ENCODE peak calls at places on chromosomes 1 and 21, in eight cellular contexts. One of them, this sample, is unnamed.
A peak's percentile ranks its signal among the peaks of the same experiment; 100 is the strongest.

GRCh38 chr1:217393901-217394300 is 237.0 kb downstream of the GPATCH2 start:
- DNase-seq in AG08395: no peak
- DNase-seq in GM23248: no peak
- DNase-seq in GM04503: no peak
- DNase-seq in stimulated activated CD4-positive, alpha-beta T cell treated with anti-CD3 and anti-CD28 coated beads, Interleukin-15, amount 100 ng/mL, for 48 hours: no peak
- DNase-seq in naive thymus-derived CD8-positive, alpha-beta T cell: no peak
- DNase-seq in SJSA1: no peak
- DNase-seq in left ventricle myocardium inferior: no peak
- DNase-seq in this sample: no peak

GRCh38 chr1:246647113-246647512 is 77.1 kb upstream of the SCCPDH start:
- DNase-seq in naive thymus-derived CD8-positive, alpha-beta T cell: no peak
- DNase-seq in left ventricle myocardium inferior: peak; percentile 74
- DNase-seq in SJSA1: no peak
- DNase-seq in stimulated activated CD4-positive, alpha-beta T cell treated with anti-CD3 and anti-CD28 coated beads, Interleukin-15, amount 100 ng/mL, for 48 hours: no peak
- DNase-seq in AG08395: peak; percentile 69
- DNase-seq in GM04503: no peak
- DNase-seq in GM23248: peak; percentile 88
- DNase-seq in this sample: no peak

GRCh38 chr21:44751799-44752636 is 40.6 kb upstream of the TSPEAR start:
- DNase-seq in stimulated activated CD4-positive, alpha-beta T cell treated with anti-CD3 and anti-CD28 coated beads, Interleukin-15, amount 100 ng/mL, for 48 hours: no peak
- DNase-seq in GM04503: no peak
- DNase-seq in GM23248: no peak
- DNase-seq in naive thymus-derived CD8-positive, alpha-beta T cell: peak; percentile 53
- DNase-seq in left ventricle myocardium inferior: no peak
- DNase-seq in SJSA1: no peak
- DNase-seq in AG08395: no peak
- DNase-seq in this sample: peak; percentile 49

GRCh38 chr1:182430263-182431068 is 19.5 kb upstream of the RGSL1 start:
- DNase-seq in GM23248: no peak
- DNase-seq in AG08395: no peak
- DNase-seq in naive thymus-derived CD8-positive, alpha-beta T cell: no peak
- DNase-seq in GM04503: no peak
- DNase-seq in stimulated activated CD4-positive, alpha-beta T cell treated with anti-CD3 and anti-CD28 coated beads, Interleukin-15, amount 100 ng/mL, for 48 hours: peak; percentile 36
- DNase-seq in left ventricle myocardium inferior: no peak
- DNase-seq in SJSA1: no peak
- DNase-seq in this sample: no peak

GRCh38 chr1:237868814-237869600 is 21.7 kb downstream of the ZP4 start:
- DNase-seq in naive thymus-derived CD8-positive, alpha-beta T cell: no peak
- DNase-seq in GM04503: no peak
- DNase-seq in stimulated activated CD4-positive, alpha-beta T cell treated with anti-CD3 and anti-CD28 coated beads, Interleukin-15, amount 100 ng/mL, for 48 hours: no peak
- DNase-seq in AG08395: no peak
- DNase-seq in GM23248: no peak
- DNase-seq in SJSA1: no peak
- DNase-seq in left ventricle myocardium inferior: no peak
- DNase-seq in this sample: no peak

GRCh38 chr21:44425895-44426662 is 29.2 kb upstream of the LRRC3 start:
- DNase-seq in stimulated activated CD4-positive, alpha-beta T cell treated with anti-CD3 and anti-CD28 coated beads, Interleukin-15, amount 100 ng/mL, for 48 hours: no peak
- DNase-seq in GM04503: no peak
- DNase-seq in naive thymus-derived CD8-positive, alpha-beta T cell: peak; percentile 56
- DNase-seq in SJSA1: no peak
- DNase-seq in AG08395: no peak
- DNase-seq in left ventricle myocardium inferior: peak; percentile 7
- DNase-seq in GM23248: no peak
- DNase-seq in this sample: peak; percentile 11

GRCh38 chr1:172322219-172323061 is 98.0 kb upstream of the C1orf105 start:
- DNase-seq in SJSA1: peak; percentile 78
- DNase-seq in stimulated activated CD4-positive, alpha-beta T cell treated with anti-CD3 and anti-CD28 coated beads, Interleukin-15, amount 100 ng/mL, for 48 hours: no peak
- DNase-seq in GM23248: peak; percentile 89
- DNase-seq in naive thymus-derived CD8-positive, alpha-beta T cell: no peak
- DNase-seq in left ventricle myocardium inferior: peak; percentile 32
- DNase-seq in GM04503: peak; percentile 73
- DNase-seq in AG08395: peak; percentile 68
- DNase-seq in this sample: peak; percentile 82

GRCh38 chr1:119773711-119774241 is 5.1 kb upstream of the HMGCS2 start:
- DNase-seq in GM04503: peak; percentile 68
- DNase-seq in SJSA1: no peak
- DNase-seq in naive thymus-derived CD8-positive, alpha-beta T cell: no peak
- DNase-seq in AG08395: peak; percentile 46
- DNase-seq in stimulated activated CD4-positive, alpha-beta T cell treated with anti-CD3 and anti-CD28 coated beads, Interleukin-15, amount 100 ng/mL, for 48 hours: no peak
- DNase-seq in left ventricle myocardium inferior: no peak
- DNase-seq in GM23248: peak; percentile 38
- DNase-seq in this sample: no peak

GRCh38 chr1:239982762-239983161 is 108.9 kb upstream of the FMN2 start:
- DNase-seq in naive thymus-derived CD8-positive, alpha-beta T cell: no peak
- DNase-seq in GM04503: no peak
- DNase-seq in left ventricle myocardium inferior: no peak
- DNase-seq in stimulated activated CD4-positive, alpha-beta T cell treated with anti-CD3 and anti-CD28 coated beads, Interleukin-15, amount 100 ng/mL, for 48 hours: no peak
- DNase-seq in GM23248: peak; percentile 49
- DNase-seq in SJSA1: no peak
- DNase-seq in AG08395: peak; percentile 21
- DNase-seq in this sample: no peak

GRCh38 chr21:44477131-44477530 is 21.8 kb downstream of the LRRC3 start:
- DNase-seq in naive thymus-derived CD8-positive, alpha-beta T cell: peak; percentile 47
- DNase-seq in GM04503: no peak
- DNase-seq in stimulated activated CD4-positive, alpha-beta T cell treated with anti-CD3 and anti-CD28 coated beads, Interleukin-15, amount 100 ng/mL, for 48 hours: no peak
- DNase-seq in left ventricle myocardium inferior: no peak
- DNase-seq in GM23248: no peak
- DNase-seq in AG08395: no peak
- DNase-seq in SJSA1: no peak
- DNase-seq in this sample: peak; percentile 39

GRCh38 chr1:14758962-14759361 is 160.5 kb downstream of the KAZN start:
- DNase-seq in left ventricle myocardium inferior: no peak
- DNase-seq in AG08395: no peak
- DNase-seq in GM04503: no peak
- DNase-seq in stimulated activated CD4-positive, alpha-beta T cell treated with anti-CD3 and anti-CD28 coated beads, Interleukin-15, amount 100 ng/mL, for 48 hours: no peak
- DNase-seq in GM23248: no peak
- DNase-seq in SJSA1: no peak
- DNase-seq in naive thymus-derived CD8-positive, alpha-beta T cell: no peak
- DNase-seq in this sample: no peak

GRCh38 chr1:245599413-245600174 is 444.8 kb downstream of the KIF26B start:
- DNase-seq in naive thymus-derived CD8-positive, alpha-beta T cell: no peak
- DNase-seq in SJSA1: no peak
- DNase-seq in GM23248: peak; percentile 96
- DNase-seq in stimulated activated CD4-positive, alpha-beta T cell treated with anti-CD3 and anti-CD28 coated beads, Interleukin-15, amount 100 ng/mL, for 48 hours: no peak
- DNase-seq in AG08395: peak; percentile 90
- DNase-seq in GM04503: peak; percentile 90
- DNase-seq in left ventricle myocardium inferior: no peak
- DNase-seq in this sample: no peak

GRCh38 chr1:108949044-108949443 is 14.2 kb downstream of the CLCC1 start:
- DNase-seq in SJSA1: no peak
- DNase-seq in naive thymus-derived CD8-positive, alpha-beta T cell: no peak
- DNase-seq in AG08395: no peak
- DNase-seq in GM23248: no peak
- DNase-seq in GM04503: no peak
- DNase-seq in left ventricle myocardium inferior: no peak
- DNase-seq in stimulated activated CD4-positive, alpha-beta T cell treated with anti-CD3 and anti-CD28 coated beads, Interleukin-15, amount 100 ng/mL, for 48 hours: no peak
- DNase-seq in this sample: no peak

GRCh38 chr21:42403611-42404231 is at the start of gene UBASH3A:
- DNase-seq in GM04503: no peak
- DNase-seq in stimulated activated CD4-positive, alpha-beta T cell treated with anti-CD3 and anti-CD28 coated beads, Interleukin-15, amount 100 ng/mL, for 48 hours: no peak
- DNase-seq in AG08395: no peak
- DNase-seq in GM23248: no peak
- DNase-seq in naive thymus-derived CD8-positive, alpha-beta T cell: peak; percentile 82
- DNase-seq in left ventricle myocardium inferior: no peak
- DNase-seq in SJSA1: no peak
- DNase-seq in this sample: no peak

GRCh38 chr1:1773874-1774273 is 4.4 kb downstream of the NADK start:
- DNase-seq in GM23248: no peak
- DNase-seq in AG08395: no peak
- DNase-seq in SJSA1: no peak
- DNase-seq in naive thymus-derived CD8-positive, alpha-beta T cell: no peak
- DNase-seq in GM04503: no peak
- DNase-seq in left ventricle myocardium inferior: no peak
- DNase-seq in stimulated activated CD4-positive, alpha-beta T cell treated with anti-CD3 and anti-CD28 coated beads, Interleukin-15, amount 100 ng/mL, for 48 hours: no peak
- DNase-seq in this sample: no peak

GRCh38 chr1:89965203-89965900 is 29.6 kb upstream of the ZNF326 start:
- DNase-seq in GM23248: no peak
- DNase-seq in stimulated activated CD4-positive, alpha-beta T cell treated with anti-CD3 and anti-CD28 coated beads, Interleukin-15, amount 100 ng/mL, for 48 hours: no peak
- DNase-seq in left ventricle myocardium inferior: no peak
- DNase-seq in AG08395: no peak
- DNase-seq in naive thymus-derived CD8-positive, alpha-beta T cell: no peak
- DNase-seq in SJSA1: no peak
- DNase-seq in GM04503: no peak
- DNase-seq in this sample: no peak

GRCh38 chr1:93661829-93662474 is 19.7 kb downstream of the BCAR3 start:
- DNase-seq in stimulated activated CD4-positive, alpha-beta T cell treated with anti-CD3 and anti-CD28 coated beads, Interleukin-15, amount 100 ng/mL, for 48 hours: no peak
- DNase-seq in GM04503: peak; percentile 65
- DNase-seq in naive thymus-derived CD8-positive, alpha-beta T cell: no peak
- DNase-seq in SJSA1: peak; percentile 70
- DNase-seq in left ventricle myocardium inferior: no peak
- DNase-seq in AG08395: peak; percentile 81
- DNase-seq in GM23248: peak; percentile 92
- DNase-seq in this sample: no peak

GRCh38 chr1:109181085-109181806 is 32.5 kb upstream of the SARS1 start:
- DNase-seq in stimulated activated CD4-positive, alpha-beta T cell treated with anti-CD3 and anti-CD28 coated beads, Interleukin-15, amount 100 ng/mL, for 48 hours: no peak
- DNase-seq in naive thymus-derived CD8-positive, alpha-beta T cell: no peak
- DNase-seq in left ventricle myocardium inferior: no peak
- DNase-seq in GM23248: peak; percentile 33
- DNase-seq in AG08395: no peak
- DNase-seq in SJSA1: no peak
- DNase-seq in GM04503: no peak
- DNase-seq in this sample: no peak

GRCh38 chr1:54081306-54082270 is 28.2 kb downstream of the TCEANC2 start:
- DNase-seq in naive thymus-derived CD8-positive, alpha-beta T cell: peak; percentile 73
- DNase-seq in SJSA1: peak; percentile 69
- DNase-seq in GM23248: peak; percentile 76
- DNase-seq in AG08395: peak; percentile 71
- DNase-seq in left ventricle myocardium inferior: peak; percentile 36
- DNase-seq in stimulated activated CD4-positive, alpha-beta T cell treated with anti-CD3 and anti-CD28 coated beads, Interleukin-15, amount 100 ng/mL, for 48 hours: peak; percentile 47
- DNase-seq in GM04503: no peak
- DNase-seq in this sample: peak; percentile 37

GRCh38 chr1:185280589-185280988 is 36.5 kb downstream of the IVNS1ABP start:
- DNase-seq in GM04503: no peak
- DNase-seq in left ventricle myocardium inferior: no peak
- DNase-seq in AG08395: no peak
- DNase-seq in GM23248: no peak
- DNase-seq in stimulated activated CD4-positive, alpha-beta T cell treated with anti-CD3 and anti-CD28 coated beads, Interleukin-15, amount 100 ng/mL, for 48 hours: no peak
- DNase-seq in naive thymus-derived CD8-positive, alpha-beta T cell: no peak
- DNase-seq in SJSA1: no peak
- DNase-seq in this sample: no peak

GRCh38 chr1:208043690-208044089 is 132.8 kb upstream of the CD34 start:
- DNase-seq in left ventricle myocardium inferior: peak; percentile 52
- DNase-seq in stimulated activated CD4-positive, alpha-beta T cell treated with anti-CD3 and anti-CD28 coated beads, Interleukin-15, amount 100 ng/mL, for 48 hours: no peak
- DNase-seq in GM04503: no peak
- DNase-seq in naive thymus-derived CD8-positive, alpha-beta T cell: no peak
- DNase-seq in AG08395: no peak
- DNase-seq in SJSA1: no peak
- DNase-seq in GM23248: no peak
- DNase-seq in this sample: no peak

This sample was measured in tibial artery.